ENCODE peak calls at places on chromosomes 2 and 18, in six cellular contexts. D, W, X, A, F and J are unnamed samples. For H3K4me1, the result is how much of the 10 kb centered on the place peaks cover.

GRCh38 chr2:121501070-121501469 is 29.6 kb upstream of the RNU4ATAC start:
- DNase-seq in X (no peak), F (no peak), W (no peak), D (no peak), A (no peak), J (no peak)

GRCh38 chr18:25074925-25075693 is 276.9 kb downstream of the ZNF521 start:
- DNase-seq in F (no peak), D (no peak), X (no peak), W (no peak), A (no peak), J (no peak)

GRCh38 chr2:54772531-54772930 is 49.1 kb downstream of the EML6 start:
- DNase-seq in X (no peak), F (no peak), W (no peak), A (no peak), D (no peak), J (no peak)

GRCh38 chr2:241248897-241249296 is 60.4 kb downstream of the ANO7 start:
- DNase-seq in A (no peak), D (no peak), X (no peak), W (no peak), F (peak), J (no peak)

GRCh38 chr18:42131940-42132244 is 176.9 kb downstream of the PIK3C3 start:
- DNase-seq in F (no peak), D (no peak), X (no peak), A (no peak), W (no peak), J (no peak)

GRCh38 chr2:98036349-98037000 is 40.7 kb upstream of the TMEM131 start:
- DNase-seq in F (peak), A (peak), W (no peak), X (no peak), D (no peak), J (no peak)

GRCh38 chr18:72104851-72105250 is 439.3 kb downstream of the CBLN2 start:
- DNase-seq in F (no peak), W (no peak), A (no peak), X (no peak), D (no peak), J (no peak)

GRCh38 chr18:47247036-47247832 is 4.2 kb downstream of the SKOR2 start:
- DNase-seq in W (no peak), X (no peak), A (no peak), D (no peak), F (no peak), J (peak)

GRCh38 chr18:57930476-57930875 is 113.5 kb upstream of the NEDD4L start:
- DNase-seq in X (no peak), F (no peak), W (no peak), A (no peak), D (no peak), J (no peak)

GRCh38 chr2:239531456-239532304 is 130.9 kb upstream of the HDAC4 start:
- DNase-seq in D (peak), A (no peak), W (no peak), X (no peak), F (no peak), J (peak)

GRCh38 chr2:20049631-20050030 is 1.8 kb downstream of the LAPTM4A start:
- DNase-seq in F (no peak), W (no peak), A (no peak), X (no peak), D (no peak), J (no peak)

GRCh38 chr2:3349211-3349693 is 28.4 kb downstream of the EIPR1 start:
- DNase-seq in F (no peak), A (peak), W (no peak), D (no peak), X (no peak), J (no peak)

GRCh38 chr2:230879271-230879882 is 14.6 kb downstream of the ITM2C start:
- DNase-seq in D (peak), F (no peak), W (no peak), A (no peak), X (peak), J (no peak)

GRCh38 chr18:24368749-24369148 is 28.9 kb downstream of the OSBPL1A start:
- DNase-seq in A (no peak), D (no peak), F (no peak), W (no peak), X (no peak), J (no peak)

GRCh38 chr2:127261835-127262234 is 32.1 kb downstream of the ERCC3 start:
- DNase-seq in X (no peak), A (no peak), F (no peak), D (no peak), W (no peak), J (no peak)

GRCh38 chr18:22563098-22563707 is 145.5 kb upstream of the CTAGE1 start:
- DNase-seq in A (peak), F (no peak), X (no peak), D (no peak), W (peak), J (peak)

GRCh38 chr2:85164145-85164559 is 31.0 kb downstream of the TCF7L1 start:
- DNase-seq in X (no peak), F (no peak), D (no peak), W (no peak), A (no peak), J (no peak)

GRCh38 chr2:85160946-85161625 is 27.9 kb downstream of the TCF7L1 start:
- DNase-seq in A (no peak), D (no peak), W (no peak), X (no peak), F (no peak), J (no peak)

GRCh38 chr2:85165291-85165690 is 32.1 kb downstream of the TCF7L1 start:
- DNase-seq in F (no peak), D (no peak), W (no peak), X (no peak), A (no peak), J (no peak)

GRCh38 chr2:85161626-85161960 is 28.4 kb downstream of the TCF7L1 start:
- DNase-seq in A (no peak), F (no peak), W (no peak), D (no peak), X (no peak), J (no peak)

DNA sequence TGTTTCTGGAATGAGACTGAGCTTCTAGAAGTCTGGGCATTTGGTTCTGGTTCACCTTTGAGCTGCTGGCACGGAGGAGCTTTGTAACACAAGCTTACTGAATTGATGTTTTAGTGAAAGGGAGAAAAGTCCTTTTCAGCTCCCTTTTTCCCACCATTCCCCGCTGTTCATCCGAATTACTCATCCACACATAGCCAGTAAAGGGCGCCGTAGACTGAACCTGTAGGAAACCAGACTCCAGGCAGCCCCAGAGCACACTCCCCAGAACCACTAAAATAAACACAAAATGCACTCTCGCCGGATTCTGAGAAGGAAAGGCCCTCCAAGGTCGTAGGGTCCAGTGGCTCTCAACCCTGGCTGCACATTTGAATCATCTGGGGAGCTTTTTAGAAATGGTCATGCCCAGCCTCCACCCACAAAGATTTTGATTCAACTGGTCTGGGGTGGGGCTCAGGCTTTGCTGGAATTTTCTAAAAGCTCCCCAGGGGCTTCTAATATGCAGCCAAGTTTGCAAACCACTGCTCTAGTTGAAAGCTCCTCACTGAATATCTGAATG is 29.6 kb downstream of the TCF7L1 start:
- DNase-seq in X (no peak), W (no peak), A (no peak), F (no peak), D (no peak), J (peak)
- H3K4me1 ChIP-seq in X (half or more), W (under half), A (under half), F (half or more), D (under half), J (under half)

GRCh38 chr2:101329026-101329425 is 20.5 kb upstream of the RNF149 start:
- DNase-seq in F (no peak), W (no peak), X (no peak), A (no peak), D (no peak), J (no peak)

GRCh38 chr2:101328474-101329007 is 20.0 kb upstream of the RNF149 start:
- DNase-seq in X (no peak), A (no peak), F (peak), W (no peak), D (no peak), J (peak)

GRCh38 chr2:101327863-101328394 is 19.4 kb upstream of the RNF149 start:
- DNase-seq in D (no peak), W (peak), X (no peak), A (peak), F (no peak), J (no peak)

GRCh38 chr2:101331202-101331601 is 22.7 kb upstream of the RNF149 start:
- DNase-seq in X (no peak), D (no peak), A (no peak), W (no peak), F (no peak), J (no peak)

GRCh38 chr2:101330253-101330921 is 21.9 kb upstream of the RNF149 start:
- DNase-seq in D (no peak), W (no peak), F (no peak), X (no peak), A (no peak), J (no peak)
- TF ChIP-seq POLR2A in D (peak), W (no peak), F (no peak), X (no peak), A (no peak), J (no peak)

GRCh38 chr2:187528042-187528441 is 26.2 kb downstream of the TFPI start:
- DNase-seq in F (no peak), X (no peak), D (no peak), W (no peak), A (no peak), J (no peak)

GRCh38 chr2:187529977-187530721 is 24.1 kb downstream of the TFPI start:
- DNase-seq in X (no peak), D (no peak), A (no peak), W (no peak), F (no peak), J (no peak)

GRCh38 chr2:187526776-187527175 is 27.5 kb downstream of the TFPI start:
- DNase-seq in A (no peak), F (no peak), W (no peak), X (no peak), D (no peak), J (no peak)

GRCh38 chr2:187527262-187527661 is 27.0 kb downstream of the TFPI start:
- DNase-seq in D (no peak), F (no peak), W (no peak), X (no peak), A (no peak), J (no peak)

GRCh38 chr2:187529248-187529976 is 24.8 kb downstream of the TFPI start:
- DNase-seq in A (no peak), D (no peak), W (no peak), F (no peak), X (no peak), J (no peak)
- H3K4me1 ChIP-seq in A (under half), D (under half), W (under half), F (under half), X (under half), J (under half)

DNA sequence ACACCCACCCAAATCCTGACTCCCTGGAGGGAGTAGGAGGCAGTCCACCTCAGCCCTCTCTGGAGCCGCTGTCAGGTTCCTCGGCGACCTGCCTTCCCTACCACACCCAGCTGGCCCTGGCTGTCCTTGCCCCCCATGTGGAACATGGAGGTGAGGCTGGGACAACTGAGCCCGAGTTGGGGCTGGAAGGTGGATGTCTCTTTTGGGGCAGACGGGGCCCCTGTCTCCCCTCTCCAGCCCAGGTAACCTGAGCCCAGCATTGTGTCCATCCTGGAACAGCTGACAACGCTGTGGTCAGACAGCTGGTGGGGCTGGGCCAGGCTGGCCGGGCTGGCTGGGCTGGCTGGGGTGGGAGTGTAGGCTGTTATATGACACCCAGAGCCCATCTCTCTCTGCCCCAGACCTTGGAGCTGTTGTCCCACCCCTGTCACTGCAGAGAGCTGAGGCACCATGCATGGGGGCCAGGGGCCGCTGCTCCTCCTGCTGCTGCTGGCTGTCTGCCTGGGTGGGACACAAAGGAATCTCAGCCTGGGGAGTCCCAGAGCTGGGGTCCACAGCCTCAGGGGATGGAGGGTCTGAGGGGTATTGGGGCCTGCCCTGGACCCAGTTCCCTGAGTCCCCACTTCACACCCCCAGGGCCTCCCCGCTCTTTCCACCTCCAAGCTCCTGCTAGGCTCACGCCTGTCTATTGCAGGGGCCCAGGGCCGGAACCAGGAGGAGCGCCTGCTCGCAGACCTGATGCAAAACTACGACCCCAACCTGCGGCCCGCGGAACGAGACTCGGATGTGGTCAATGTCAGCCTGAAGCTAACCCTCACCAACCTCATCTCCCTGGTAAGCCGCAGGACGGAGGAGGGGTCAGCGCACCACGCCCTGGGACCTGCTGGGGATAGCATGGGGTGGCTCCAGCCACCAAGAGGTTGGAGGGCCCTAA is at the start of gene CHRNG:
- DNase-seq in F (peak), A (no peak), D (peak), W (no peak), X (peak), J (no peak)
- TF ChIP-seq POLR2A in F (no peak), A (no peak), D (no peak), W (no peak), X (no peak), J (no peak)

GRCh38 chr2:120444691-120445240 is 98.8 kb downstream of the INHBB start:
- DNase-seq in W (no peak), A (no peak), F (no peak), X (peak), D (no peak), J (no peak)
- H3K4me1 ChIP-seq in W (under half), A (under half), F (under half), X (under half), D (under half), J (under half)

GRCh38 chr18:9334351-9335254 is at the start of gene TWSG1:
- DNase-seq in X (peak), F (peak), A (peak), D (peak), W (peak), J (peak)
- TF ChIP-seq POLR2A in X (peak), F (peak), A (peak), D (peak), W (no peak), J (peak)

DNA sequence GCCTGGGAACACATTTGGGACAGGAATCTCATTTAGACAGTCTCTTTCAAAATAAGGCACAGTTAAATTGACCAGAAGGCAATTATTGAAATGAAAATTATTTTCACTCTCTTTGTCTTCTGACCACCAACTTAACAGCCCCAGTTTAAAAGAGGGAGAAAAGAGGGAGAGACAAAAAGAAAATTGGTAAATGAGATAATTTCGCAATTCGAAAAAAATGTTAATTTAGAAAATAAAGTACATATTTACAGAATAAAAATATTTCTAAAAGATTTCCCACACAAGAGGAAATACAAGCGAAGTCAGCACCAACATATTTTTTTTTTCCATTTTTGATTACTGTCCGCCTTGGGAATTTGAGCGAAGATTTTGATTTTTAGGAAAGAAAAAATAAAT is 4.8 kb downstream of the SP9 start:
- DNase-seq in X (no peak), F (no peak), D (no peak), A (no peak), W (no peak), J (no peak)
- H3K4me1 ChIP-seq in X (half or more), F (under half), D (under half), A (under half), W (under half), J (under half)